ENCODE peak calls at places on chromosomes 4 and X, in seven cellular contexts. X is uterus; K is tibial nerve; E is upper lobe of right lung; Y is hepatocyte; U is CD8-positive, alpha-beta T cell; I is heart left ventricle. F is an unnamed sample. For H3K9me3, the result is how much of the 10 kb centered on the place peaks cover.

GRCh38 chrX:7159132-7159861 is 11.3 kb upstream of the PUDP start:
- DNase-seq in X (no peak), Y (no peak), E (no peak), K (no peak), U (no peak), I (no peak), F (no peak)

GRCh38 chr4:184802203-184803015 is 23.4 kb downstream of the ACSL1 start:
- DNase-seq in K (no peak), U (no peak), Y (no peak), X (no peak), E (no peak), I (no peak), F (no peak)

GRCh38 chr4:114005569-114006442 is 26.4 kb upstream of the ARSJ start:
- DNase-seq in U (no peak), X (no peak), Y (no peak), K (no peak), E (no peak), I (no peak), F (peak)

GRCh38 chr4:100907465-100908454 is 389.9 kb upstream of the EMCN start:
- DNase-seq in K (no peak), X (no peak), I (no peak), Y (no peak), U (no peak), E (no peak), F (no peak)

GRCh38 chrX:21373637-21374162 is 518 bp upstream of the CNKSR2 start:
- DNase-seq in U (no peak), I (peak), X (no peak), E (peak), Y (no peak), K (no peak), F (no peak)

GRCh38 chrX:81201692-81202412 is at the start of the genes HMGN5 and SH3BGRL:
- DNase-seq in X (peak), Y (peak), U (peak), I (peak), K (peak), E (peak), F (peak)

GRCh38 chrX:48487362-48487785 is 11.4 kb downstream of the FTSJ1 start:
- DNase-seq in U (no peak), I (no peak), Y (no peak), K (no peak), E (no peak), X (no peak), F (peak)

GRCh38 chrX:69116077-69116476 is 49.2 kb downstream of the PJA1 start:
- DNase-seq in I (no peak), Y (peak), K (no peak), E (no peak), X (no peak), U (no peak), F (no peak)

GRCh38 chr4:89121711-89122387 is 10.5 kb downstream of the TIGD2 start:
- DNase-seq in I (no peak), K (no peak), Y (peak), E (no peak), U (no peak), X (no peak), F (no peak)

GRCh38 chrX:134599173-134599914 is 58.9 kb downstream of the PLAC1 start:
- DNase-seq in K (peak), I (peak), E (no peak), X (peak), U (no peak), Y (no peak), F (no peak)

GRCh38 chr4:77349361-77349760 is 192.4 kb downstream of the CCNG2 start:
- DNase-seq in X (no peak), K (no peak), Y (no peak), I (no peak), E (no peak), U (no peak), F (no peak)

GRCh38 chrX:104045642-104046041 is 5.9 kb downstream of the H2BW2 start:
- DNase-seq in U (no peak), K (no peak), X (no peak), Y (no peak), I (no peak), E (no peak), F (no peak)

GRCh38 chr4:137635108-137635507 is 102.8 kb upstream of the PCDH18 start:
- DNase-seq in K (peak), E (no peak), Y (no peak), I (no peak), X (no peak), U (no peak), F (no peak)

GRCh38 chr4:163536101-163536500 is 41.6 kb downstream of the TMA16 start:
- DNase-seq in I (no peak), E (no peak), U (no peak), K (no peak), Y (no peak), X (no peak), F (peak)

GRCh38 chr4:98421106-98421505 is 159.9 kb downstream of the RAP1GDS1 start:
- DNase-seq in U (no peak), I (no peak), X (no peak), Y (no peak), E (no peak), K (no peak), F (no peak)

GRCh38 chrX:109886122-109886761 is 116.7 kb upstream of the TMEM164 start:
- DNase-seq in U (peak), X (no peak), Y (peak), I (no peak), K (peak), E (no peak), F (no peak)

GRCh38 chr4:186137193-186137792 is 32.8 kb downstream of the FAM149A start:
- DNase-seq in I (no peak), Y (peak), E (no peak), X (no peak), K (no peak), U (no peak), F (no peak)

GRCh38 chr4:48902266-48902665 is 4.3 kb downstream of the OCIAD2 start:
- DNase-seq in K (no peak), Y (no peak), I (no peak), U (no peak), E (no peak), X (no peak), F (no peak)

GRCh38 chrX:115894087-115894486 is 276.5 kb upstream of the AGTR2 start:
- DNase-seq in Y (no peak), K (no peak), E (no peak), U (no peak), X (no peak), I (no peak), F (no peak)

DNA sequence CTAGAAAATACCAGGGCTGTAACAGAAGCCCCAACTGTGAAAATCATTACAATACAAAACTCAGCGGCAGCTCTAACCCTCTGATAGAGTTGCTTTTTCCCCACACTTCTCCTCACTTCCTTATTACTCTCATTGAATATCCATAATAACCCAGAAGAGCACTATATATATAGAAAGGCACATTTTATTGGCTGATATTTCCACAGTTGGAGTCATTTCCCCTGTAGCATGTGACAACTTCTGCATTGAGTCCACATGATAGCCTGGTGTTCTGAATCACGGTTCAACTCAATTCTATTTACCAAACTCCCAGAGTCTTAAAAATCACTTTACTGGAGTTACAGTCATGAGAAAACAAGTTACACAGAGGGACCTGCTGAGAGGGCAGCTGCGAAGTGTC is 46.6 kb upstream of the NWD2 start:
- DNase-seq in Y (no peak), E (no peak), X (no peak), K (no peak), U (no peak), I (no peak), F (no peak)
- H3K27ac ChIP-seq in Y (no peak), E (no peak), X (no peak), K (no peak), U (no peak), I (no peak), F (no peak)

GRCh38 chr4:95869961-95870500 is 30.1 kb downstream of the PDHA2 start:
- DNase-seq in E (no peak), U (no peak), X (no peak), I (no peak), Y (no peak), K (no peak), F (no peak)
- H3K9me3 ChIP-seq in E (under half), U (under half), X (under half), I (under half), Y (under half), K (under half), F (under half)

GRCh38 chr4:28690890-28691289 is 1830.2 kb downstream of the STIM2 start:
- DNase-seq in X (no peak), K (no peak), U (no peak), Y (no peak), I (no peak), E (no peak), F (no peak)

GRCh38 chr4:28682872-28683271 is 1822.2 kb downstream of the STIM2 start:
- DNase-seq in U (no peak), E (no peak), X (no peak), I (no peak), Y (no peak), K (no peak), F (no peak)

GRCh38 chr4:28686618-28687017 is 1826.0 kb downstream of the STIM2 start:
- DNase-seq in K (no peak), U (no peak), X (no peak), I (peak), Y (peak), E (no peak), F (no peak)
- TF ChIP-seq CTCF in K (no peak), U (no peak), X (no peak), I (peak), Y (peak), E (peak), F (peak)

DNA sequence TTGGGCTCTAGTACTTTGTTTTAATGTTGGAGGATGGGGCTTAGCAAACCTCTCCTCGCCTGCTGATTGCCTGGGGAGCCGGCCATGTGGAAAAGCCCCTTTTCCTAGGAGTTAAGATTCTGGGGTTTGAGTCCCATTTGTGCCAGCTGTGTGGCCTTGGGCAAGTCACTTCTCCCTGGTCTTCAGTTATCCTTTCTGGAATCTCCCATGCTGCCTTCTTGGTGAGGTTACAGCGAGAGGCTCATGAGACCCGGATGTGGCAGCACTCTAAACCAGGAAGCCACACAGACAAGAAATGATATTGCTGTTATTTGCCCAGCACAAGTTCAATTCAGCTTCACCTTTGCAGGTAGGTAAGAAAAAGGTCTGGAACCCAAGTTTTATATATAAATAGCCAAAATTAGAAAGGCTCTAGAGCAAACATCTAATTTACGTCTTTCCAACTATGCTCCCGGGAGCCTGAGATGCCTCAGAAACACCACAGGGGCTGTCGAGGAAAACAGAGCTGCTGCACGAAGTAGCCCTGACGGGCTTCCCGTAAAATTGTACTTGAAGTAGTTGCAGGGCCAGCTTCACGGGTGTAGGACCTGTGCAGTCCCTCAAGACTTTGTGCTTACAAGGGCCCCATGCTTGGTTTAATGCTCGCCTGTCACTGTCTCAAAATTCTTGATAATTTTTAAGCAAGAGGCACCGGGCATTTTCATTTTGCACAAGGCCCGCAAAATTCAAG is 8.3 kb upstream of the SASH3 start:
- DNase-seq in I (no peak), E (no peak), U (no peak), Y (no peak), X (no peak), K (no peak), F (no peak)
- H3K27ac ChIP-seq in I (no peak), E (no peak), U (peak), Y (no peak), X (no peak), K (no peak), F (no peak)

GRCh38 chrX:137945470-137945869 is 379.5 kb downstream of the ZIC3 start:
- DNase-seq in E (no peak), K (no peak), I (no peak), Y (no peak), X (no peak), U (no peak), F (no peak)
- H3K9me3 ChIP-seq in E (under half), K (under half), I (under half), Y (under half), X (under half), U (under half), F (under half)

DNA sequence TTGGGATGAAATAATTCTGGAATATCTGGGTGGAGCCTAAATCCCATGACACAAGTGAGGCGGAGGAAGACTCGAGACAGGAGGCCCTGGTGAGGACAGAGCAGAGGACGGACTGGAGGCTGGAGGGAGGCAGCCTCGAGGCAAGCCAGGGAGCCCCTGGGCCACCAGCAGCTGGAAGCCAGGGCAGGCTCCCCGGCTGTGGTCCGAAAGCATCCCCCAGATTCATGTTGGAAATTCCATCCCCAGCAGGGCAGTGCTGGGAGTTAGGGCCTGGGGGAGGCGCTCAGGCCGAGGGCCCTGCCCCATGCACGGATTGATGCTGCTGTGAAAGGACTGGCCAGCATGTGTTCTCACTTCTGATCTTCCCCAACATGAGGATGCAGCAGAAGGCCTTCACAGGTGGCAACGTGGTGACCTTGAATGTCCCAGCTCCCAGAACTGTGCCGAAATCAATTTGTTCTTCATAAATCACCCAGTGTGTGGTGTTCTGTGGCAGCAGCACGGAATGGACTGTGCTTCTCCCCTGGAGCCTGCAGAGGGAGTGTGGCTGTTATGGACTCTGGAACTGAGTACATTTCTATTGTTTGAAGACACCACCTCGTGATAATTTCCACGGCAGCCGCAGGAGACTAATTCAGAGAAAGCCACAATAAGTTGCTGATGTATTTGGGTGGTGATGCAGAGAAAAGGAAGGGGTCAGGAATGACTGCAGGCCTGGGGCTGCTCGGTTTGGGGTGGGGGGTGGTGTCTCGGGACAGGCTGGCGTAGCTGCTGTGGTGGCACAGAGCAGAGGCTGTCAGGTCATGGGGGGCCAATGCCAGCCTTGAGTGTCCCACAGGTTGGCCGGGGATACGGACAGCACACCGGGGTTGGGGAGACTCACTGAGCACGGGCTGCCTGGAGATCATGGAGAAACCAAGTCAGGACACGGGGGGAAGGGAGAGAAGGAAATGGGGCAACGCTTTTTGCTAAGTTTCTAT is 56.9 kb downstream of the PCGF3 start:
- DNase-seq in I (no peak), E (no peak), X (no peak), K (no peak), Y (peak), U (no peak), F (no peak)
- TF ChIP-seq CTCF in I (no peak), E (no peak), X (no peak), K (no peak), Y (peak), U (no peak), F (peak)